ENCODE peak calls at places on chromosomes 11 and 22, in eight cellular contexts. Y, V, E, A, J, W, O and D are unnamed samples.
A peak's percentile ranks its signal among the peaks of the same experiment; 100 is the strongest.

GRCh38 chr11:12813371-12814225 is 139.4 kb downstream of the TEAD1 start:
- DNase-seq in A (peak; percentile 63), W (no peak), Y (no peak), V (peak; percentile 39), E (peak; percentile 57), J (no peak), O (peak; percentile 38), D (peak; percentile 71)

GRCh38 chr11:114262681-114263509 is 33.3 kb upstream of the NNMT start:
- DNase-seq in Y (no peak), V (no peak), J (no peak), E (peak; percentile 58), O (no peak), A (peak; percentile 57), W (no peak), D (no peak)

GRCh38 chr22:25700996-25701815 is 40.8 kb upstream of the MYO18B start:
- DNase-seq in J (no peak), V (no peak), A (no peak), Y (no peak), E (no peak), O (no peak), W (no peak), D (no peak)

GRCh38 chr22:44184006-44184405 is 3.3 kb downstream of the PARVG start:
- DNase-seq in V (no peak), Y (no peak), J (no peak), A (no peak), W (no peak), O (no peak), E (no peak), D (no peak)

GRCh38 chr11:132595246-132595645 is 937.1 kb downstream of the OPCML start:
- DNase-seq in W (no peak), E (no peak), O (no peak), A (no peak), Y (no peak), J (no peak), V (no peak), D (no peak)

GRCh38 chr11:56783448-56784041 is 35.0 kb upstream of the OR9G4 start:
- DNase-seq in V (no peak), Y (no peak), A (no peak), O (no peak), W (no peak), J (no peak), E (no peak), D (no peak)

GRCh38 chr11:80668039-80668438 is 1227.2 kb upstream of the TENM4 start:
- DNase-seq in A (no peak), W (no peak), E (no peak), Y (no peak), J (no peak), V (no peak), O (no peak), D (no peak)

GRCh38 chr22:35568751-35569725 is 28.4 kb downstream of the RASD2 start:
- DNase-seq in E (no peak), W (no peak), Y (no peak), A (no peak), J (no peak), V (peak; percentile 28), O (no peak), D (no peak)

GRCh38 chr11:27201454-27202302 is 161.1 kb downstream of the BBOX1 start:
- DNase-seq in E (peak; percentile 93), A (peak; percentile 96), V (peak; percentile 93), W (peak; percentile 13), J (peak; percentile 65), O (peak; percentile 96), Y (peak; percentile 70), D (peak; percentile 81)

GRCh38 chr11:15097411-15097810 is 17.3 kb upstream of the INSC start:
- DNase-seq in A (no peak), E (no peak), J (no peak), Y (no peak), W (no peak), O (no peak), V (no peak), D (no peak)

GRCh38 chr11:64694821-64695365 is 28.1 kb downstream of the NRXN2 start:
- DNase-seq in V (no peak), W (no peak), O (no peak), E (no peak), Y (no peak), J (no peak), A (no peak), D (no peak)

GRCh38 chr11:34065505-34066203 is 14.1 kb downstream of the CAPRIN1 start:
- DNase-seq in O (no peak), J (no peak), W (no peak), Y (no peak), E (no peak), V (no peak), A (no peak), D (no peak)

GRCh38 chr22:43002198-43002577 is 12.8 kb downstream of the PACSIN2 start:
- DNase-seq in O (no peak), Y (no peak), W (no peak), J (no peak), A (no peak), E (no peak), V (no peak), D (no peak)

GRCh38 chr11:104524276-104524675 is 360.3 kb upstream of the PDGFD start:
- DNase-seq in A (no peak), J (no peak), O (no peak), Y (no peak), W (no peak), E (no peak), V (no peak), D (no peak)

GRCh38 chr22:35350539-35351503 is 30.1 kb upstream of the HMOX1 start:
- DNase-seq in W (peak; percentile 64), Y (peak; percentile 96), O (peak; percentile 95), A (peak; percentile 92), E (peak; percentile 95), J (peak; percentile 95), V (peak; percentile 92), D (peak; percentile 93)

GRCh38 chr11:111841370-111842053 is 29.9 kb downstream of the ALG9 start:
- DNase-seq in V (peak; percentile 93), W (peak; percentile 18), Y (peak; percentile 86), E (peak; percentile 79), J (peak; percentile 87), O (peak; percentile 91), A (peak; percentile 96), D (peak; percentile 87)

GRCh38 chr11:123388640-123389039 is 41.4 kb upstream of the GRAMD1B start:
- DNase-seq in W (no peak), J (no peak), O (no peak), V (no peak), Y (no peak), E (no peak), A (no peak), D (no peak)

GRCh38 chr11:101224221-101224620 is 94.6 kb upstream of the PGR start:
- DNase-seq in A (no peak), V (no peak), O (no peak), W (no peak), J (no peak), E (no peak), Y (no peak), D (no peak)

GRCh38 chr22:49026476-49027121 is 801.1 kb downstream of the BRD1 start:
- DNase-seq in O (no peak), W (no peak), J (peak; percentile 39), V (no peak), A (peak; percentile 62), Y (no peak), E (no peak), D (no peak)

GRCh38 chr22:50186181-50186731 is 543 bp downstream of the TRABD start:
- DNase-seq in Y (peak; percentile 72), A (no peak), O (no peak), W (no peak), V (no peak), J (no peak), E (no peak), D (peak; percentile 40)

GRCh38 chr22:50184541-50185383 is 951 bp upstream of the TRABD start:
- DNase-seq in J (no peak), Y (peak; percentile 72), A (no peak), V (no peak), O (no peak), E (no peak), W (no peak), D (peak; percentile 40)

GRCh38 chr22:50184004-50184461 is 1.7 kb upstream of the TRABD start:
- DNase-seq in O (peak; percentile 75), A (peak; percentile 77), W (no peak), J (peak; percentile 82), Y (peak; percentile 84), E (peak; percentile 61), V (peak; percentile 90), D (peak; percentile 72)

GRCh38 chr22:50186789-50187523 is 1.2 kb downstream of the TRABD start:
- DNase-seq in Y (peak; percentile 62), V (peak; percentile 51), A (no peak), E (no peak), W (no peak), J (peak; percentile 56), O (peak; percentile 78), D (no peak)

DNA sequence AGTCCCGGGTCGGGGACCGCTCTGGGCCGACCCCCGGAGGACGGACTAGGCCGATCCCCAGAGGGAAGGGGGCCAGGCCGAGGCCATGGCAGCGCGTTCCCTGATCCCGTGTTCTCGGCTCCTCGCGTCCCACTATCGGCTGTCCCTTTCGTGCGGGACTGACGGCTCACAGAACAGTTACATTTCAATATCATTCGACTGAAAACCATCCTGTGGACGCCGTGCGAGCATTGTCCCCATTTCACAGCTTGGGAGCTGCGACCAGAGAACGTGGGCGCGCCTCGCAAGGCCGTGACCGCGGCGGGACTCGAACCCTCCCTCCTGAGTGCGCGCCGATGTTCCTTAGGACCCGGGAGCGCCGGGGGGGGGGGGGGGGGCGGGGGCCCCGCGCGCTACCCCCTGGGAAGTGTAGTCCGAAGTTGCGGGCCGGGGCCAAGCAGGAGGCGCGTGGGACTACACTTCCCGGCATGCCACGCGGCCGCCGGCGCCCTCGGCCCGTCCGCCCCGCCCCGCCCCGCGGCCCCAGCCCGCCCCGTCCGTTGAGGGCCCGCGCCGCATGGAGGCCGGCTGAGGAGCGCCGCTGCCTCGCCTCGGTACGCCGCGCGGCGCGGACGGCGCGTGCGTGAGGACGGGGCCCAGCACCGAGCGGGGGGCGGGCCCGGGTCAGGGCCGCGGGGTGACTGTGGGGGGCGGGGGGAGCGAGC is at the start of gene TRABD:
- DNase-seq in J (peak; percentile 94), A (peak; percentile 89), W (no peak), Y (peak; percentile 95), O (peak; percentile 93), V (peak; percentile 92), E (peak; percentile 88), D (peak; percentile 88)
- H3K4me1 ChIP-seq in J (no peaks in the 10 kb centered on the region), A (peaks cover 35% of the 10 kb centered on the region), W (peaks cover 58% of the 10 kb centered on the region), Y (peaks cover 8% of the 10 kb centered on the region), O (peaks cover 56% of the 10 kb centered on the region), V (peaks cover 74% of the 10 kb centered on the region), E (peaks cover 42% of the 10 kb centered on the region), D (no peaks in the 10 kb centered on the region)

GRCh38 chr11:62667460-62667859 is 2.3 kb downstream of the CSKMT start:
- DNase-seq in A (no peak), V (no peak), O (no peak), Y (peak; percentile 2), W (no peak), E (no peak), J (no peak), D (no peak)
- TF ChIP-seq POLR2A in A (no peak), V (no peak), O (no peak), Y (no peak), W (no peak), E (no peak), J (no peak), D (no peak)

GRCh38 chr11:118052581-118053206 is 24.2 kb upstream of the TMPRSS4 start:
- DNase-seq in E (no peak), O (peak; percentile 7), A (no peak), Y (no peak), J (no peak), V (peak; percentile 22), W (no peak), D (no peak)
- H3K4me1 ChIP-seq in E (no peaks in the 10 kb centered on the region), O (no peaks in the 10 kb centered on the region), A (no peaks in the 10 kb centered on the region), Y (no peaks in the 10 kb centered on the region), J (no peaks in the 10 kb centered on the region), V (peaks cover 6% of the 10 kb centered on the region), W (no peaks in the 10 kb centered on the region), D (no peaks in the 10 kb centered on the region)

GRCh38 chr22:19169002-19169946 is 9.3 kb downstream of the SLC25A1 start:
- DNase-seq in V (no peak), E (no peak), W (no peak), Y (no peak), J (no peak), O (no peak), A (no peak), D (no peak)
- TF ChIP-seq POLR2A in V (no peak), E (no peak), W (no peak), Y (no peak), J (no peak), O (no peak), A (no peak), D (no peak)